ENCODE peak calls at places on chromosomes 11 and 22, in eight cellular contexts. N, S, L, X, C, P, W and B are unnamed samples.
A peak's percentile ranks its signal among the peaks of the same experiment; 100 is the strongest.

GRCh38 chr11:120563698-120564572 is 52.4 kb downstream of the GRIK4 start:
- DNase-seq in N (no peak), S (peak; percentile 20), L (no peak), X (no peak), C (no peak), P (peak; percentile 88), W (no peak), B (peak; percentile 79)

GRCh38 chr11:11979487-11980117 is 28.8 kb downstream of the DKK3 start:
- DNase-seq in N (no peak), S (no peak), L (no peak), X (no peak), C (no peak), P (no peak), W (no peak), B (no peak)

GRCh38 chr11:103398829-103399228 is 289.6 kb downstream of the DYNC2H1 start:
- DNase-seq in N (no peak), S (no peak), L (no peak), X (no peak), C (no peak), P (no peak), W (no peak), B (no peak)

GRCh38 chr22:23054531-23055257 is 15.6 kb upstream of the GNAZ start:
- DNase-seq in N (no peak), S (no peak), L (no peak), X (no peak), C (no peak), P (no peak), W (no peak), B (no peak)

GRCh38 chr11:44427432-44427831 is 117.5 kb upstream of the ALX4 start:
- DNase-seq in N (no peak), S (no peak), L (no peak), X (no peak), C (no peak), P (no peak), W (no peak), B (no peak)

GRCh38 chr11:59187587-59187986 is 15.7 kb downstream of the DTX4 start:
- DNase-seq in N (no peak), S (no peak), L (no peak), X (peak; percentile 77), C (peak; percentile 16), P (no peak), W (no peak), B (peak; percentile 5)

GRCh38 chr11:87740968-87741367 is 434.3 kb downstream of the RAB38 start:
- DNase-seq in N (no peak), S (no peak), L (no peak), X (no peak), C (no peak), P (no peak), W (no peak), B (no peak)

GRCh38 chr11:118910309-118911112 is 15.2 kb downstream of the BCL9L start:
- DNase-seq in N (peak; percentile 58), S (peak; percentile 44), L (no peak), X (peak; percentile 90), C (no peak), P (peak; percentile 71), W (no peak), B (peak; percentile 93)

GRCh38 chr11:128582496-128583366 is 4.6 kb downstream of the ETS1 start:
- DNase-seq in N (no peak), S (peak; percentile 64), L (no peak), X (no peak), C (no peak), P (no peak), W (no peak), B (no peak)

GRCh38 chr11:95596011-95596489 is 193.5 kb downstream of the FAM76B start:
- DNase-seq in N (no peak), S (no peak), L (no peak), X (no peak), C (no peak), P (no peak), W (no peak), B (no peak)

GRCh38 chr11:107331728-107332127 is 125.9 kb downstream of the CWF19L2 start:
- DNase-seq in N (no peak), S (no peak), L (no peak), X (no peak), C (no peak), P (no peak), W (no peak), B (no peak)

GRCh38 chr11:25529572-25529971 is 802.4 kb upstream of the ANO3 start:
- DNase-seq in N (no peak), S (no peak), L (no peak), X (no peak), C (no peak), P (no peak), W (no peak), B (no peak)